ENCODE peak calls at places on chromosome 1, in eight cellular contexts. One of them, this sample, is unnamed.

GRCh38 chr1:160210563-160210962 is 5.4 kb downstream of the PEA15 start:
- DNase-seq in psoas muscle: no peak
- DNase-seq in pancreas: peak; percentile 45
- DNase-seq in lower leg skin: peak; percentile 75
- DNase-seq in foreskin fibroblast: no peak
- DNase-seq in A549: no peak
- DNase-seq in AG10803: no peak
- DNase-seq in GM06990: no peak
- DNase-seq in this sample: no peak

GRCh38 chr1:29062157-29062942 is 61.4 kb downstream of the TMEM200B start:
- DNase-seq in GM06990: no peak
- DNase-seq in lower leg skin: no peak
- DNase-seq in foreskin fibroblast: no peak
- DNase-seq in A549: no peak
- DNase-seq in pancreas: no peak
- DNase-seq in psoas muscle: no peak
- DNase-seq in AG10803: no peak
- DNase-seq in this sample: no peak

GRCh38 chr1:234755449-234755863 is 145.5 kb upstream of the IRF2BP2 start:
- DNase-seq in lower leg skin: peak; percentile 97
- DNase-seq in A549: no peak
- DNase-seq in AG10803: peak; percentile 87
- DNase-seq in foreskin fibroblast: peak; percentile 92
- DNase-seq in psoas muscle: peak; percentile 88
- DNase-seq in GM06990: no peak
- DNase-seq in pancreas: peak; percentile 72
- DNase-seq in this sample: peak; percentile 85

GRCh38 chr1:223759273-223759672 is 46.9 kb downstream of the CAPN2 start:
- DNase-seq in GM06990: no peak
- DNase-seq in AG10803: no peak
- DNase-seq in A549: no peak
- DNase-seq in foreskin fibroblast: no peak
- DNase-seq in psoas muscle: no peak
- DNase-seq in pancreas: no peak
- DNase-seq in lower leg skin: no peak
- DNase-seq in this sample: no peak

GRCh38 chr1:29984544-29985375 is 738.6 kb downstream of the MATN1 start:
- DNase-seq in A549: no peak
- DNase-seq in GM06990: no peak
- DNase-seq in psoas muscle: no peak
- DNase-seq in AG10803: no peak
- DNase-seq in pancreas: no peak
- DNase-seq in foreskin fibroblast: no peak
- DNase-seq in lower leg skin: peak; percentile 74
- DNase-seq in this sample: no peak

GRCh38 chr1:235207202-235207565 is 46.1 kb upstream of the RBM34 start:
- DNase-seq in pancreas: no peak
- DNase-seq in AG10803: no peak
- DNase-seq in psoas muscle: no peak
- DNase-seq in foreskin fibroblast: no peak
- DNase-seq in GM06990: no peak
- DNase-seq in lower leg skin: no peak
- DNase-seq in A549: no peak
- DNase-seq in this sample: no peak

GRCh38 chr1:46820560-46821060 is 21.8 kb downstream of the CYP4B1 start:
- DNase-seq in AG10803: no peak
- DNase-seq in psoas muscle: no peak
- DNase-seq in A549: no peak
- DNase-seq in GM06990: no peak
- DNase-seq in foreskin fibroblast: no peak
- DNase-seq in lower leg skin: peak; percentile 73
- DNase-seq in pancreas: no peak
- DNase-seq in this sample: no peak

GRCh38 chr1:204660509-204660908 is 25.0 kb downstream of the LRRN2 start:
- DNase-seq in pancreas: no peak
- DNase-seq in A549: no peak
- DNase-seq in psoas muscle: no peak
- DNase-seq in AG10803: peak; percentile 70
- DNase-seq in lower leg skin: no peak
- DNase-seq in GM06990: no peak
- DNase-seq in foreskin fibroblast: peak; percentile 11
- DNase-seq in this sample: no peak

GRCh38 chr1:5991784-5992033 is 516 bp downstream of the NPHP4 start:
- DNase-seq in foreskin fibroblast: no peak
- DNase-seq in GM06990: no peak
- DNase-seq in psoas muscle: no peak
- DNase-seq in A549: no peak
- DNase-seq in lower leg skin: no peak
- DNase-seq in AG10803: no peak
- DNase-seq in pancreas: no peak
- DNase-seq in this sample: no peak

GRCh38 chr1:5992814-5993552 is 758 bp upstream of the NPHP4 start:
- DNase-seq in psoas muscle: peak; percentile 57
- DNase-seq in GM06990: peak; percentile 52
- DNase-seq in A549: no peak
- DNase-seq in AG10803: no peak
- DNase-seq in lower leg skin: no peak
- DNase-seq in foreskin fibroblast: no peak
- DNase-seq in pancreas: no peak
- DNase-seq in this sample: no peak

GRCh38 chr1:5993553-5994510 is 1.6 kb upstream of the NPHP4 start:
- DNase-seq in lower leg skin: no peak
- DNase-seq in A549: no peak
- DNase-seq in AG10803: no peak
- DNase-seq in GM06990: peak; percentile 49
- DNase-seq in foreskin fibroblast: no peak
- DNase-seq in pancreas: no peak
- DNase-seq in psoas muscle: peak; percentile 47
- DNase-seq in this sample: no peak

GRCh38 chr1:5990913-5991783 is 1.1 kb downstream of the NPHP4 start:
- DNase-seq in GM06990: peak; percentile 51
- DNase-seq in pancreas: peak; percentile 56
- DNase-seq in lower leg skin: no peak
- DNase-seq in A549: no peak
- DNase-seq in foreskin fibroblast: no peak
- DNase-seq in psoas muscle: no peak
- DNase-seq in AG10803: peak; percentile 15
- DNase-seq in this sample: peak; percentile 36

GRCh38 chr1:5992034-5992813 is at the start of gene NPHP4:
- DNase-seq in lower leg skin: peak; percentile 100
- DNase-seq in A549: peak; percentile 99
- DNase-seq in foreskin fibroblast: peak; percentile 100
- DNase-seq in pancreas: peak; percentile 98
- DNase-seq in GM06990: peak; percentile 99
- DNase-seq in psoas muscle: peak; percentile 100
- DNase-seq in AG10803: peak; percentile 100
- DNase-seq in this sample: peak; percentile 100
- TF ChIP-seq CTCF in lower leg skin: no peak
- TF ChIP-seq CTCF in A549: no peak
- TF ChIP-seq CTCF in foreskin fibroblast: no peak
- TF ChIP-seq CTCF in pancreas: no peak
- TF ChIP-seq CTCF in GM06990: no peak
- TF ChIP-seq CTCF in psoas muscle: no peak
- TF ChIP-seq CTCF in AG10803: no peak
- TF ChIP-seq CTCF in this sample: no peak

GRCh38 chr1:32927441-32927840 is 26.3 kb upstream of the TMEM54 start:
- DNase-seq in foreskin fibroblast: no peak
- DNase-seq in A549: no peak
- DNase-seq in GM06990: no peak
- DNase-seq in psoas muscle: no peak
- DNase-seq in pancreas: no peak
- DNase-seq in AG10803: no peak
- DNase-seq in lower leg skin: no peak
- DNase-seq in this sample: no peak

GRCh38 chr1:32926562-32926961 is 25.4 kb upstream of the TMEM54 start:
- DNase-seq in foreskin fibroblast: no peak
- DNase-seq in lower leg skin: no peak
- DNase-seq in pancreas: no peak
- DNase-seq in AG10803: no peak
- DNase-seq in GM06990: no peak
- DNase-seq in psoas muscle: no peak
- DNase-seq in A549: no peak
- DNase-seq in this sample: no peak

GRCh38 chr1:32928285-32928684 is 27.1 kb upstream of the TMEM54 start:
- DNase-seq in psoas muscle: no peak
- DNase-seq in GM06990: no peak
- DNase-seq in foreskin fibroblast: no peak
- DNase-seq in AG10803: no peak
- DNase-seq in A549: no peak
- DNase-seq in lower leg skin: no peak
- DNase-seq in pancreas: no peak
- DNase-seq in this sample: no peak

GRCh38 chr1:32925360-32926142 is 24.4 kb upstream of the TMEM54 start:
- DNase-seq in psoas muscle: no peak
- DNase-seq in foreskin fibroblast: no peak
- DNase-seq in lower leg skin: no peak
- DNase-seq in AG10803: no peak
- DNase-seq in pancreas: peak; percentile 31
- DNase-seq in GM06990: no peak
- DNase-seq in A549: no peak
- DNase-seq in this sample: peak; percentile 46

DNA sequence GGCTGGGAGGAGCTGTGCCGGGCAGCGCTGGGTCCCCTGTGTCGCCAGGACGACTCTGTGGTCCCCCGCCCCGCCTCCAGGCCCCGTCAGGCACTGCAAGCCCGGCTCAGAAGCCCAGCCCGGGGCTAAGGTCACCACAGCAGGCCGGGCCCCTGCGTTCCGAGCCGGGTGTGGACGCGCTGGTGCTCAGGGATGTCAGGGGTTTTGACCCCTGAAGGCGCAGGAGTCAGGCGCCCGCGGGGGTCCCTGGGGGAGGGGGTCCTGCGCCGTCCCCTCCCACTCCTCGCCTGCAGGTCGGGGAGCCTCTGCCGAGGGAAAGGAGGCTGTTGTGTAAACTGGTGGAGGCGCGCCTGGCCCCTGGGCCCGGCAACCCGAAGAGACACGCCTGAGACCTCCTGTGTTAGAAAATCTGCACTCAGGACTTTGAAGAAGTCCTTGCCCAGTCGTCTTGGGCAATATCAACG is 23.7 kb upstream of the TMEM54 start:
- DNase-seq in GM06990: no peak
- DNase-seq in psoas muscle: peak; percentile 53
- DNase-seq in A549: no peak
- DNase-seq in pancreas: no peak
- DNase-seq in foreskin fibroblast: no peak
- DNase-seq in lower leg skin: no peak
- DNase-seq in AG10803: no peak
- DNase-seq in this sample: no peak
- H3K4me3 ChIP-seq in GM06990: no peak overlapping the region
- H3K4me3 ChIP-seq in psoas muscle: no peak overlapping the region
- H3K4me3 ChIP-seq in A549: no peak overlapping the region
- H3K4me3 ChIP-seq in pancreas: no peak overlapping the region
- H3K4me3 ChIP-seq in foreskin fibroblast: no peak overlapping the region
- H3K4me3 ChIP-seq in lower leg skin: no peak overlapping the region
- H3K4me3 ChIP-seq in AG10803: no peak overlapping the region
- H3K4me3 ChIP-seq in this sample: peak overlapping the region; percentile 22

GRCh38 chr1:999797-1000356 is at the start of gene HES4:
- DNase-seq in lower leg skin: peak; percentile 97
- DNase-seq in A549: no peak
- DNase-seq in AG10803: peak; percentile 95
- DNase-seq in pancreas: peak; percentile 92
- DNase-seq in GM06990: no peak
- DNase-seq in psoas muscle: peak; percentile 90
- DNase-seq in foreskin fibroblast: peak; percentile 85
- DNase-seq in this sample: peak; percentile 95

GRCh38 chr1:1003618-1004419 is 3.9 kb upstream of the HES4 start:
- DNase-seq in A549: no peak
- DNase-seq in psoas muscle: peak; percentile 46
- DNase-seq in pancreas: no peak
- DNase-seq in GM06990: no peak
- DNase-seq in AG10803: no peak
- DNase-seq in foreskin fibroblast: no peak
- DNase-seq in lower leg skin: no peak
- DNase-seq in this sample: no peak

GRCh38 chr1:1001057-1001630 is 1.2 kb upstream of the HES4 start:
- DNase-seq in foreskin fibroblast: no peak
- DNase-seq in psoas muscle: peak; percentile 53
- DNase-seq in lower leg skin: peak; percentile 86
- DNase-seq in AG10803: no peak
- DNase-seq in pancreas: peak; percentile 60
- DNase-seq in GM06990: no peak
- DNase-seq in A549: no peak
- DNase-seq in this sample: no peak

GRCh38 chr1:1000357-1001056 is 610 bp upstream of the HES4 start:
- DNase-seq in lower leg skin: peak; percentile 96
- DNase-seq in AG10803: peak; percentile 80
- DNase-seq in psoas muscle: peak; percentile 85
- DNase-seq in foreskin fibroblast: peak; percentile 70
- DNase-seq in GM06990: peak; percentile 68
- DNase-seq in A549: no peak
- DNase-seq in pancreas: peak; percentile 90
- DNase-seq in this sample: peak; percentile 90

GRCh38 chr1:1001631-1002300 is 1.9 kb upstream of the HES4 start:
- DNase-seq in GM06990: no peak
- DNase-seq in foreskin fibroblast: no peak
- DNase-seq in pancreas: peak; percentile 86
- DNase-seq in AG10803: peak; percentile 58
- DNase-seq in psoas muscle: peak; percentile 88
- DNase-seq in lower leg skin: peak; percentile 95
- DNase-seq in A549: peak; percentile 85
- DNase-seq in this sample: no peak
- TF ChIP-seq CTCF in GM06990: peak; percentile 73
- TF ChIP-seq CTCF in foreskin fibroblast: peak; percentile 57
- TF ChIP-seq CTCF in pancreas: peak; percentile 97
- TF ChIP-seq CTCF in AG10803: peak; percentile 50
- TF ChIP-seq CTCF in psoas muscle: peak; percentile 95
- TF ChIP-seq CTCF in lower leg skin: peak; percentile 63
- TF ChIP-seq CTCF in A549: peak; percentile 68
- TF ChIP-seq CTCF in this sample: peak; percentile 62

GRCh38 chr1:179587336-179587735 is 4.3 kb upstream of the TDRD5 start:
- DNase-seq in foreskin fibroblast: no peak
- DNase-seq in psoas muscle: no peak
- DNase-seq in pancreas: no peak
- DNase-seq in A549: no peak
- DNase-seq in AG10803: no peak
- DNase-seq in GM06990: no peak
- DNase-seq in lower leg skin: no peak
- DNase-seq in this sample: no peak

GRCh38 chr1:179589524-179589923 is 2.1 kb upstream of the TDRD5 start:
- DNase-seq in AG10803: no peak
- DNase-seq in pancreas: no peak
- DNase-seq in lower leg skin: no peak
- DNase-seq in psoas muscle: no peak
- DNase-seq in A549: no peak
- DNase-seq in GM06990: no peak
- DNase-seq in foreskin fibroblast: no peak
- DNase-seq in this sample: no peak

GRCh38 chr1:179588425-179589024 is 3.1 kb upstream of the TDRD5 start:
- DNase-seq in lower leg skin: no peak
- DNase-seq in GM06990: no peak
- DNase-seq in A549: no peak
- DNase-seq in psoas muscle: no peak
- DNase-seq in foreskin fibroblast: no peak
- DNase-seq in AG10803: no peak
- DNase-seq in pancreas: peak; percentile 18
- DNase-seq in this sample: no peak

GRCh38 chr1:179583869-179584268 is 7.8 kb upstream of the TDRD5 start:
- DNase-seq in GM06990: no peak
- DNase-seq in lower leg skin: no peak
- DNase-seq in pancreas: no peak
- DNase-seq in foreskin fibroblast: no peak
- DNase-seq in psoas muscle: no peak
- DNase-seq in A549: no peak
- DNase-seq in AG10803: no peak
- DNase-seq in this sample: no peak

DNA sequence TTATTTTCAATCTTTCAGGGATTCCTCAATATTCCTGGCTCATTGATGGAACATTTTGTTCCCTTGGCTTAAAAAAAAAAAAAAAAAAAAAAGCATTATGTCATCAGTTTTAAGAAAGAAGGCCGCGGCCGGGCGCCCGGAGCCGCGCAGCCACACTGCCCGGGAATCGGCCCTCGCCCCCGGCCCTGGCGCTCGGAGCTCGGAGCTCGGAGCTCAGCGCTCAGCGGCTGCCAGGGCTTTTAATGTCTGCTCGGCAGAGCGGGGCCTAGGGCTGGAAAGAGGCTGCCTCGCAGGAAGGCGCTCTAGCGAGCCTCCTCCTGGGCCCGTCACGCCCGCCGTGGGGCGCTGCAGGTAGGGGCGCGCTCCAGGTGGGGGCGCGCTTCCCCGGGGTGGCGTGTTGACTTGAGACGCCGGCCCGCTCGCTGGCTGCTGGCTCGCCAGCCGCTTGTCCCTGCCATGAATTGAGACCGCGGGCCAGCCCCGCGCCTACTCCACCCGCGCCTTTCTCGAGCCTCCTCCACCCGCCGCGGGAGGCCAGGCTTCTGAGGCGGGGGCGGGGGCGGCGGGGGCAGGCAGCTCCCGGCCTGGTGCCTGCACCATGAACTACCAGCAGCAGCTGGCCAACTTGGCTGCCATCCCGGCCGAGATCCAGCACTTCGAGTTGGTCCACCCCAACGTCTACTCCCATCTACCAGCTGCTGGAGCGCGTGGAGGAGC is 5.4 kb upstream of the TDRD5 start:
- DNase-seq in A549: peak; percentile 44
- DNase-seq in GM06990: no peak
- DNase-seq in AG10803: peak; percentile 12
- DNase-seq in psoas muscle: peak; percentile 77
- DNase-seq in lower leg skin: peak; percentile 89
- DNase-seq in pancreas: peak; percentile 88
- DNase-seq in foreskin fibroblast: peak; percentile 8
- DNase-seq in this sample: peak; percentile 38
- H3K4me3 ChIP-seq in A549: peak overlapping the region; percentile 50
- H3K4me3 ChIP-seq in GM06990: no peak overlapping the region
- H3K4me3 ChIP-seq in AG10803: no peak overlapping the region
- H3K4me3 ChIP-seq in psoas muscle: peak overlapping the region; percentile 45
- H3K4me3 ChIP-seq in lower leg skin: no peak overlapping the region
- H3K4me3 ChIP-seq in pancreas: peak overlapping the region; percentile 11
- H3K4me3 ChIP-seq in foreskin fibroblast: peak overlapping the region; percentile 26
- H3K4me3 ChIP-seq in this sample: peak overlapping the region; percentile 42

This sample was measured in choroid plexus epithelial cell.